ENCODE peak calls at places on chromosomes 7 and 10, in six cellular contexts. One of them, this sample, is unnamed.

GRCh38 chr10:13787015-13787421 is 200.3 kb downstream of the PRPF18 start:
- DNase-seq in A549: no peak
- DNase-seq in body of pancreas: no peak
- DNase-seq in ascending aorta: no peak
- DNase-seq in HCT116: no peak
- DNase-seq in uterus: no peak
- DNase-seq in this sample: no peak

GRCh38 chr7:98301693-98302470 is 20.4 kb downstream of the BRI3 start:
- DNase-seq in A549: no peak
- DNase-seq in body of pancreas: no peak
- DNase-seq in ascending aorta: no peak
- DNase-seq in HCT116: no peak
- DNase-seq in uterus: no peak
- DNase-seq in this sample: no peak

GRCh38 chr10:63228237-63228636 is 95.1 kb downstream of the NRBF2 start:
- DNase-seq in A549: no peak
- DNase-seq in body of pancreas: no peak
- DNase-seq in ascending aorta: no peak
- DNase-seq in HCT116: no peak
- DNase-seq in uterus: no peak
- DNase-seq in this sample: no peak

GRCh38 chr10:74977913-74978847 is 133.3 kb upstream of the SAMD8 start:
- DNase-seq in A549: no peak
- DNase-seq in body of pancreas: no peak
- DNase-seq in ascending aorta: no peak
- DNase-seq in HCT116: no peak
- DNase-seq in uterus: no peak
- DNase-seq in this sample: no peak

GRCh38 chr10:102540023-102540422 is 36.3 kb downstream of the SUFU start:
- DNase-seq in A549: peak; percentile 32
- DNase-seq in body of pancreas: no peak
- DNase-seq in ascending aorta: no peak
- DNase-seq in HCT116: peak; percentile 31
- DNase-seq in uterus: no peak
- DNase-seq in this sample: no peak

GRCh38 chr10:1154531-1154930 is 98.3 kb downstream of the WDR37 start:
- DNase-seq in A549: no peak
- DNase-seq in body of pancreas: no peak
- DNase-seq in ascending aorta: no peak
- DNase-seq in HCT116: no peak
- DNase-seq in uterus: no peak
- DNase-seq in this sample: no peak

GRCh38 chr7:64871761-64872160 is 31.3 kb upstream of the ZNF273 start:
- DNase-seq in A549: no peak
- DNase-seq in body of pancreas: no peak
- DNase-seq in ascending aorta: no peak
- DNase-seq in HCT116: no peak
- DNase-seq in uterus: no peak
- DNase-seq in this sample: no peak

GRCh38 chr10:58266003-58266825 is 1.5 kb downstream of the IPMK start:
- DNase-seq in A549: peak; percentile 24
- DNase-seq in body of pancreas: no peak
- DNase-seq in ascending aorta: no peak
- DNase-seq in HCT116: no peak
- DNase-seq in uterus: no peak
- DNase-seq in this sample: no peak

GRCh38 chr7:94683066-94683465 is 27.1 kb upstream of the SGCE start:
- DNase-seq in A549: no peak
- DNase-seq in body of pancreas: no peak
- DNase-seq in ascending aorta: no peak
- DNase-seq in HCT116: no peak
- DNase-seq in uterus: no peak
- DNase-seq in this sample: no peak

GRCh38 chr7:100400656-100401055 is 27.4 kb downstream of the PILRA start:
- DNase-seq in A549: no peak
- DNase-seq in body of pancreas: no peak
- DNase-seq in ascending aorta: no peak
- DNase-seq in HCT116: peak; percentile 21
- DNase-seq in uterus: no peak
- DNase-seq in this sample: no peak

GRCh38 chr10:46525824-46526681 is 30.4 kb downstream of the GPRIN2 start:
- DNase-seq in A549: no peak
- DNase-seq in body of pancreas: peak; percentile 5
- DNase-seq in ascending aorta: no peak
- DNase-seq in HCT116: peak; percentile 26
- DNase-seq in uterus: peak; percentile 3
- DNase-seq in this sample: no peak

GRCh38 chr7:155862516-155863257 is 50.4 kb upstream of the SHH start:
- DNase-seq in A549: peak; percentile 18
- DNase-seq in body of pancreas: no peak
- DNase-seq in ascending aorta: no peak
- DNase-seq in HCT116: no peak
- DNase-seq in uterus: no peak
- DNase-seq in this sample: no peak

GRCh38 chr7:96337519-96337918 is 15.6 kb upstream of the SLC25A13 start:
- DNase-seq in A549: no peak
- DNase-seq in body of pancreas: no peak
- DNase-seq in ascending aorta: no peak
- DNase-seq in HCT116: no peak
- DNase-seq in uterus: no peak
- DNase-seq in this sample: no peak

GRCh38 chr10:95741807-95742528 is 14.0 kb upstream of the ENTPD1 start:
- DNase-seq in A549: no peak
- DNase-seq in body of pancreas: no peak
- DNase-seq in ascending aorta: no peak
- DNase-seq in HCT116: no peak
- DNase-seq in uterus: peak; percentile 54
- DNase-seq in this sample: no peak

GRCh38 chr7:19248681-19249080 is 103.5 kb upstream of the FERD3L start:
- DNase-seq in A549: no peak
- DNase-seq in body of pancreas: no peak
- DNase-seq in ascending aorta: no peak
- DNase-seq in HCT116: no peak
- DNase-seq in uterus: no peak
- DNase-seq in this sample: no peak

GRCh38 chr10:11616021-11616420 is 4.6 kb upstream of the USP6NL start:
- DNase-seq in A549: no peak
- DNase-seq in body of pancreas: no peak
- DNase-seq in ascending aorta: no peak
- DNase-seq in HCT116: no peak
- DNase-seq in uterus: no peak
- DNase-seq in this sample: no peak

GRCh38 chr10:128848807-128849206 is 618.2 kb upstream of the MGMT start:
- DNase-seq in A549: no peak
- DNase-seq in body of pancreas: no peak
- DNase-seq in ascending aorta: no peak
- DNase-seq in HCT116: no peak
- DNase-seq in uterus: no peak
- DNase-seq in this sample: no peak

GRCh38 chr7:25084826-25085225 is 40.2 kb downstream of the CYCS start:
- DNase-seq in A549: no peak
- DNase-seq in body of pancreas: no peak
- DNase-seq in ascending aorta: no peak
- DNase-seq in HCT116: no peak
- DNase-seq in uterus: no peak
- DNase-seq in this sample: no peak

GRCh38 chr7:69932034-69932628 is 333.9 kb downstream of the AUTS2 start:
- DNase-seq in A549: peak; percentile 6
- DNase-seq in body of pancreas: peak; percentile 19
- DNase-seq in ascending aorta: no peak
- DNase-seq in HCT116: no peak
- DNase-seq in uterus: peak; percentile 24
- DNase-seq in this sample: peak; percentile 37

GRCh38 chr10:100184426-100185219 is 1.2 kb downstream of the ERLIN1 start:
- DNase-seq in A549: peak; percentile 25
- DNase-seq in body of pancreas: no peak
- DNase-seq in ascending aorta: no peak
- DNase-seq in HCT116: peak; percentile 12
- DNase-seq in uterus: no peak
- DNase-seq in this sample: no peak

GRCh38 chr10:74684462-74684861 is 141.9 kb upstream of the KAT6B start:
- DNase-seq in A549: no peak
- DNase-seq in body of pancreas: no peak
- DNase-seq in ascending aorta: no peak
- DNase-seq in HCT116: no peak
- DNase-seq in uterus: no peak
- DNase-seq in this sample: no peak

GRCh38 chr10:10471758-10472157 is 545.9 kb upstream of the CELF2 start:
- DNase-seq in A549: no peak
- DNase-seq in body of pancreas: no peak
- DNase-seq in ascending aorta: no peak
- DNase-seq in HCT116: no peak
- DNase-seq in uterus: no peak
- DNase-seq in this sample: no peak

GRCh38 chr10:86344281-86344680 is 22.3 kb downstream of the GRID1 start:
- DNase-seq in A549: no peak
- DNase-seq in body of pancreas: no peak
- DNase-seq in ascending aorta: no peak
- DNase-seq in HCT116: no peak
- DNase-seq in uterus: no peak
- DNase-seq in this sample: no peak

GRCh38 chr7:35652124-35652523 is 42.8 kb downstream of the HERPUD2 start:
- DNase-seq in A549: no peak
- DNase-seq in body of pancreas: no peak
- DNase-seq in ascending aorta: no peak
- DNase-seq in HCT116: no peak
- DNase-seq in uterus: no peak
- DNase-seq in this sample: no peak

GRCh38 chr7:32164341-32164996 is 94.3 kb upstream of the PDE1C start:
- DNase-seq in A549: peak; percentile 53
- DNase-seq in body of pancreas: peak; percentile 22
- DNase-seq in ascending aorta: no peak
- DNase-seq in HCT116: peak; percentile 43
- DNase-seq in uterus: no peak
- DNase-seq in this sample: no peak

GRCh38 chr7:99579956-99580777 is 17.9 kb upstream of the TMEM225B start:
- DNase-seq in A549: no peak
- DNase-seq in body of pancreas: peak; percentile 21
- DNase-seq in ascending aorta: no peak
- DNase-seq in HCT116: no peak
- DNase-seq in uterus: peak; percentile 35
- DNase-seq in this sample: no peak

GRCh38 chr10:75191821-75192568 is 18.6 kb upstream of the VDAC2 start:
- DNase-seq in A549: peak; percentile 84
- DNase-seq in body of pancreas: peak; percentile 52
- DNase-seq in ascending aorta: no peak
- DNase-seq in HCT116: no peak
- DNase-seq in uterus: peak; percentile 70
- DNase-seq in this sample: peak; percentile 76

GRCh38 chr7:116258734-116259133 is 48.4 kb downstream of the TES start:
- DNase-seq in A549: peak; percentile 36
- DNase-seq in body of pancreas: peak; percentile 36
- DNase-seq in ascending aorta: no peak
- DNase-seq in HCT116: peak; percentile 48
- DNase-seq in uterus: peak; percentile 33
- DNase-seq in this sample: no peak

GRCh38 chr10:86298501-86299001 is 68.0 kb downstream of the GRID1 start:
- DNase-seq in A549: no peak
- DNase-seq in body of pancreas: no peak
- DNase-seq in ascending aorta: no peak
- DNase-seq in HCT116: no peak
- DNase-seq in uterus: no peak
- DNase-seq in this sample: no peak

GRCh38 chr10:55801262-55801661 is 559.8 kb downstream of the ZWINT start:
- DNase-seq in A549: no peak
- DNase-seq in body of pancreas: no peak
- DNase-seq in ascending aorta: no peak
- DNase-seq in HCT116: no peak
- DNase-seq in uterus: no peak
- DNase-seq in this sample: no peak

GRCh38 chr10:55803055-55803454 is 558.0 kb downstream of the ZWINT start:
- DNase-seq in A549: no peak
- DNase-seq in body of pancreas: no peak
- DNase-seq in ascending aorta: no peak
- DNase-seq in HCT116: no peak
- DNase-seq in uterus: no peak
- DNase-seq in this sample: no peak

GRCh38 chr10:55800607-55801241 is 560.3 kb downstream of the ZWINT start:
- DNase-seq in A549: no peak
- DNase-seq in body of pancreas: no peak
- DNase-seq in ascending aorta: no peak
- DNase-seq in HCT116: no peak
- DNase-seq in uterus: no peak
- DNase-seq in this sample: no peak
- H3K4me1 ChIP-seq in A549: no peaks in the 10 kb centered on the region
- H3K4me1 ChIP-seq in body of pancreas: no peaks in the 10 kb centered on the region
- H3K4me1 ChIP-seq in ascending aorta: no peaks in the 10 kb centered on the region
- H3K4me1 ChIP-seq in HCT116: no peaks in the 10 kb centered on the region
- H3K4me1 ChIP-seq in uterus: no peaks in the 10 kb centered on the region
- H3K4me1 ChIP-seq in this sample: no peaks in the 10 kb centered on the region

GRCh38 chr10:129913021-129913695 is 50.9 kb downstream of the EBF3 start:
- DNase-seq in A549: no peak
- DNase-seq in body of pancreas: no peak
- DNase-seq in ascending aorta: no peak
- DNase-seq in HCT116: no peak
- DNase-seq in uterus: no peak
- DNase-seq in this sample: no peak
- H3K4me1 ChIP-seq in A549: no peaks in the 10 kb centered on the region
- H3K4me1 ChIP-seq in body of pancreas: no peaks in the 10 kb centered on the region
- H3K4me1 ChIP-seq in ascending aorta: no peaks in the 10 kb centered on the region
- H3K4me1 ChIP-seq in HCT116: no peaks in the 10 kb centered on the region
- H3K4me1 ChIP-seq in uterus: no peaks in the 10 kb centered on the region
- H3K4me1 ChIP-seq in this sample: peaks cover 4% of the 10 kb centered on the region

GRCh38 chr7:103347507-103348267 is at the start of gene PSMC2:
- DNase-seq in A549: peak; percentile 85
- DNase-seq in body of pancreas: peak; percentile 82
- DNase-seq in ascending aorta: no peak
- DNase-seq in HCT116: peak; percentile 94
- DNase-seq in uterus: peak; percentile 79
- DNase-seq in this sample: peak; percentile 70
- H3K4me1 ChIP-seq in A549: peaks cover 25% of the 10 kb centered on the region
- H3K4me1 ChIP-seq in body of pancreas: peaks cover 47% of the 10 kb centered on the region
- H3K4me1 ChIP-seq in ascending aorta: peaks cover 28% of the 10 kb centered on the region
- H3K4me1 ChIP-seq in HCT116: peaks cover 18% of the 10 kb centered on the region
- H3K4me1 ChIP-seq in uterus: peaks cover 4% of the 10 kb centered on the region
- H3K4me1 ChIP-seq in this sample: peaks cover 2% of the 10 kb centered on the region

DNA sequence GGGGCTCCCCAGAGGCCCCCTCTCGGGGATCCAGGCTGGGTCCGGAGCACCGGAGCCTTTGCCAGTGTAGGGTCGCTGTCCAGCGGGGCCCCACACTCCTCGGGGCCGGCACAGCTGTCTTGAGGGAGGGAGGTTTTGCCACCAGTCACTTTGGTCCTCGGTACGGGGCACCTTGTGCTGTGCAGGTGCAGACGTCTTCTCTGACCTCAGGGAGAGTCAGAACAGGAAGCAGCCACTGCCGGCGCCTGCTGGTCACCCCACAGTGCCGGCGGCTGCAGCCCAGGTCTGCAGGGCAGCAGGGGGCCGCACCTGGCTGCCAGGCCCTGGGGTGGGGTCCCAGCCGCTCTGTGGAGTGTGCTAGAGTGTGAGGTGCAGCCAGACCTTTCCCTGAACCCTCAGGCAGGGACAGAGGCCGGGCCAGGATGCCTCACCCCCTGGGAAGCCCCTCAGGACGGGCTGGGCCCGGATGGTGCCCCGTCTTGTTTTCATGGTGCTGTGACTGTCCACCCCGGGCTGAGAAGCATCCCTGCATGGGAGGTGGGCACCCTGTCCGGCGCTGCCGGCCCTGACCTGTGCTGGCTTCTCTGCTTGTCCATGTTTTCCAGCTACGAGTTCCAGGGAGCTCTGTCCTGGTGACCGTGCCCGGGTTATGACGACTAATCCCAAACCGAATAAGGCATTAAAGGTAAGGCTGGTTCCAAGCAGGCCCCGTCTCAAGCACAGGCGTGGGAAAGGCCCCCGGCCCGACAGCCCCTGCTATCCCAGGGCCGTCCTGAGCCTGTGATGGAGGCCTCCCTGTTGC is 8.2 kb downstream of the MAFK start:
- DNase-seq in A549: no peak
- DNase-seq in body of pancreas: no peak
- DNase-seq in ascending aorta: no peak
- DNase-seq in HCT116: no peak
- DNase-seq in uterus: no peak
- DNase-seq in this sample: peak; percentile 60
- H3K4me1 ChIP-seq in A549: peaks cover 86% of the 10 kb centered on the region
- H3K4me1 ChIP-seq in body of pancreas: peaks cover 59% of the 10 kb centered on the region
- H3K4me1 ChIP-seq in ascending aorta: peaks cover 44% of the 10 kb centered on the region
- H3K4me1 ChIP-seq in HCT116: peaks cover 34% of the 10 kb centered on the region
- H3K4me1 ChIP-seq in uterus: peaks cover 17% of the 10 kb centered on the region
- H3K4me1 ChIP-seq in this sample: peaks cover 7% of the 10 kb centered on the region

This sample was measured in right cardiac atrium.